ENCODE peak calls at places on chromosomes 13 and 19, in seven cellular contexts. G, M, Q, W, K, E and I are unnamed samples.

GRCh38 chr13:32947886-32948285 is 68.3 kb upstream of the KL start:
- DNase-seq in W (no peak), M (no peak), E (peak), K (no peak), G (peak), Q (no peak), I (no peak)

GRCh38 chr13:113044431-113045114 is 61.0 kb upstream of the F7 start:
- DNase-seq in M (no peak), E (no peak), K (no peak), G (no peak), Q (no peak), W (no peak), I (no peak)

GRCh38 chr13:111957913-111958450 is 109.0 kb upstream of the SOX1 start:
- DNase-seq in G (no peak), W (no peak), K (no peak), Q (no peak), E (no peak), M (no peak), I (no peak)

GRCh38 chr19:13234518-13234917 is 84.3 kb downstream of the IER2 start:
- DNase-seq in G (peak), M (no peak), E (peak), W (peak), K (no peak), Q (peak), I (peak)

GRCh38 chr13:38575427-38575826 is 111.5 kb upstream of the FREM2 start:
- DNase-seq in W (no peak), G (no peak), Q (no peak), M (no peak), K (no peak), E (peak), I (no peak)

GRCh38 chr19:6769006-6769637 is 1.9 kb upstream of the SH2D3A start:
- DNase-seq in M (peak), E (peak), K (no peak), Q (peak), G (peak), W (peak), I (peak)

GRCh38 chr13:75566658-75567057 is 17.1 kb downstream of the UCHL3 start:
- DNase-seq in G (no peak), W (no peak), E (peak), Q (no peak), K (no peak), M (peak), I (peak)

GRCh38 chr13:53821632-53822031 is 793.0 kb downstream of the OLFM4 start:
- DNase-seq in Q (no peak), E (no peak), K (no peak), W (no peak), G (no peak), M (no peak), I (no peak)

GRCh38 chr19:47094557-47095517 is 18.7 kb downstream of the ZC3H4 start:
- DNase-seq in K (no peak), E (no peak), M (no peak), Q (no peak), G (no peak), W (no peak), I (no peak)

GRCh38 chr13:28531195-28531955 is 36.4 kb upstream of the FLT1 start:
- DNase-seq in Q (no peak), G (peak), W (peak), K (peak), E (peak), M (peak), I (peak)

GRCh38 chr19:50891253-50891625 is 18.0 kb downstream of the KLK2 start:
- DNase-seq in K (no peak), Q (no peak), G (no peak), E (no peak), W (no peak), M (no peak), I (no peak)

GRCh38 chr13:106610511-106610910 is 42.6 kb upstream of the ARGLU1 start:
- DNase-seq in K (no peak), M (peak), W (no peak), Q (no peak), E (no peak), G (no peak), I (peak)

GRCh38 chr13:49265822-49266221 is 18.1 kb downstream of the CDADC1 start:
- DNase-seq in W (no peak), E (no peak), M (peak), Q (no peak), K (no peak), G (no peak), I (peak)

GRCh38 chr13:51594432-51594831 is 10.2 kb downstream of the WDFY2 start:
- DNase-seq in E (no peak), M (no peak), Q (no peak), K (no peak), G (peak), W (no peak), I (no peak)

GRCh38 chr13:42859760-42860159 is 78.4 kb downstream of the FAM216B start:
- DNase-seq in K (no peak), M (no peak), E (no peak), W (no peak), Q (no peak), G (no peak), I (no peak)

GRCh38 chr19:13781547-13781946 is 7.3 kb downstream of the C19orf53 start:
- DNase-seq in G (peak), E (peak), Q (peak), W (peak), K (peak), M (peak), I (peak)

GRCh38 chr13:19179916-19180315 is 1.7 kb downstream of the TUBA3C start:
- DNase-seq in E (no peak), K (no peak), Q (no peak), W (no peak), G (no peak), M (no peak), I (no peak)

GRCh38 chr13:20231839-20232555 is at the start of gene GJB6:
- DNase-seq in W (peak), E (peak), G (peak), Q (peak), K (peak), M (no peak), I (no peak)

GRCh38 chr13:77853701-77854100 is 64.9 kb downstream of the EDNRB start:
- DNase-seq in Q (peak), E (no peak), G (peak), W (no peak), M (no peak), K (peak), I (no peak)

GRCh38 chr13:72757792-72758535 is 23.7 kb downstream of the DIS3 start:
- DNase-seq in Q (no peak), K (no peak), G (no peak), W (no peak), M (peak), E (no peak), I (no peak)

GRCh38 chr19:35295792-35296462 is 4.0 kb downstream of the MAG start:
- DNase-seq in W (peak), Q (peak), M (no peak), E (no peak), K (no peak), G (no peak), I (no peak)

GRCh38 chr19:55456347-55456746 is 5.1 kb downstream of the ISOC2 start:
- DNase-seq in W (no peak), Q (no peak), M (no peak), E (no peak), G (no peak), K (no peak), I (no peak)

GRCh38 chr19:14366529-14366928 is 14.7 kb upstream of the ADGRE5 start:
- DNase-seq in K (no peak), Q (peak), M (peak), E (peak), G (peak), W (peak), I (peak)

GRCh38 chr19:49340069-49340864 is 5.1 kb downstream of the CD37 start:
- DNase-seq in Q (peak), G (peak), K (no peak), M (no peak), W (peak), E (peak), I (no peak)

GRCh38 chr19:3369337-3370213 is 3.2 kb downstream of the NFIC start:
- DNase-seq in W (no peak), M (peak), E (no peak), K (no peak), Q (peak), G (peak), I (peak)

DNA sequence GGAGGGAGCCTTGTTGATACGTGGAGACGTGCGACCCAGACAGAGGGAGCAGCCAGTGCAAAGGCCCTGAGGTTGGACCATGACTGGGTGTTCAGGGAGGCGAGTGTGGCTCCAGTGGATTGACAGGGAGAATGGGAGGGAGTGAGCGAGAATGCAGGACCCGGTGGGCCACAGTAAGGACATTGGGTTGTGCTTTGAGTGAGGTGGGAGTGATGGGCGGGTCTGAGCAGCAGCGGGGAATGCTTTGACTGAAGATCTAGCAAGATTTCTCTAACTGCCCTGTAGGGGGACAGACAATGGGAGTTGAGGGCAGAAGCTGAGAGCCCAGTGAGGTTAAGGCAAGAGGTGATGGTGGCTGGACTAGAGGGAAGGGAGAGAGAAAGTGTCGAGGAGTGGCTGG is 7.7 kb upstream of the NANOS2 start:
- DNase-seq in W (peak), K (no peak), M (no peak), Q (peak), G (peak), E (peak), I (peak)
- H3K18ac ChIP-seq in W (no peak), K (peak), M (no peak), Q (no peak), G (no peak), E (no peak), I (no peak)

DNA sequence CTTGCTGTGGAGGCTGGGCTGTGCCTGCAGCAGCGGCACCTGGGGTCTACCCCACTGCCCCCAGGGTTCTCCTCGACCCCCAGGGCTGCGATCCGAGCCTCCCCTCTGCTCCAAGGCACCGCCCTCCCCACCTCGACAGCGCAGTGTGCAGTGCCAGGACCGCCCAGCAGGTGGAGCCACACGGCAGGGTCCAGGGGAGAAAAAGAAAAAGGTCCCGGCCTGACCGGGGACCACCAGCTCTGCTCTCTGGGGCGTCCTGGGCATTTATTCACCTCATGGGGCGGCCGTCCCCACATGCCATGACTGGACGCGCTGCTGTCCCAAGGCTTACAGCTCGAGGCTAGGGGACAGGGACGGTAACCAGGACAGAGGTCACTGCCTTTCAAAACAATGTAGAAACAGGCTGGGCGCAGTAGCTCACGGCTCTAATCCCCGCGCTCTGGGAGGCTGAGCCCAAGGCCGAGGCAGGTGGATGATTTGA is 10.6 kb downstream of the REXO1 start:
- DNase-seq in G (peak), W (peak), K (no peak), M (no peak), Q (peak), E (peak), I (no peak)
- H3K4me2 ChIP-seq in G (no peak), W (no peak), K (no peak), M (no peak), Q (no peak), E (no peak), I (no peak)

GRCh38 chr19:17178291-17178690 is 36.9 kb upstream of the USE1 start:
- DNase-seq in Q (no peak), E (peak), W (no peak), M (no peak), G (no peak), K (no peak), I (no peak)

GRCh38 chr19:17183858-17184271 is 31.3 kb upstream of the USE1 start:
- DNase-seq in W (no peak), K (no peak), Q (no peak), E (no peak), M (no peak), G (no peak), I (no peak)

GRCh38 chr19:17184381-17184841 is 30.7 kb upstream of the USE1 start:
- DNase-seq in K (no peak), W (no peak), G (no peak), Q (no peak), E (peak), M (peak), I (peak)

GRCh38 chr19:17183271-17183757 is 31.8 kb upstream of the USE1 start:
- DNase-seq in W (no peak), K (no peak), E (no peak), M (no peak), G (peak), Q (no peak), I (no peak)

DNA sequence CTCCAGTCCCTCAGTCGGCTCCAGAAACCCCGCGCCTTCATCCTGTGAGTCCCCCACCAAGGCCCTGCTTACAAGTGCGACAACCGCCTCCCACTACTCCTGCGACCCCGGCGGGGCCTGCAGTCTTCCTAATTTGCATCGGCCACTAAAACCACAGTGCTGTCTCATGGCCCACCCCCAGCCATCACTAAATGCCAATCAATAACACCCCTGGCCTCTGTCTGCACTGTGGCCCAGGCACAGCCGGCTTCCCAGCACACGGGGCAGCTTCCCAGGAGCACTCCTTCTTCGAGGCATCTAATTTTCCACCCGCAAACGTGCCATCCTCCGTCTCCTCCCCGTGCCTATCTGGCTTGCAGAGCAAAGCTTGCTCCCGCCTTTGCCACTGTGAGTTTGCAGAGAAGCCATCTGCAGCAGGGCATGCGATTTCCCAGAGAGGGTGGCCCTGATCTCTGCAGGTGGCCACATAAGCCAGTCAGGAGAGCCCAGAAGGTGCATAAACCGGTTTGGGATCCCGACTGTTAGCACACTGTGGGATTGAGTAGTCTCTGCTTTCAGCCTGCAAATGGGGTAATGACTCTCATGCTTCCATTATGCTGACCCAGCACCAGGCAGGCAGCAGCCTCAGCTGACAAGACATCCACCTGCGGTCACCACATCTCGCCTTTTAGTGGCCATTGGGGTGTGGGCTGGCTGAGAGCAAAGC is 34.0 kb upstream of the USE1 start:
- DNase-seq in G (peak), W (peak), K (no peak), Q (peak), E (no peak), M (no peak), I (no peak)
- H3K18ac ChIP-seq in G (no peak), W (no peak), K (no peak), Q (peak), E (no peak), M (no peak), I (no peak)

GRCh38 chr19:33306853-33307792 is 4.8 kb upstream of the CEBPA start:
- DNase-seq in K (no peak), E (no peak), W (no peak), M (no peak), G (no peak), Q (no peak), I (no peak)

GRCh38 chr19:33306191-33306590 is 3.9 kb upstream of the CEBPA start:
- DNase-seq in M (no peak), W (no peak), Q (peak), E (no peak), G (no peak), K (no peak), I (no peak)

GRCh38 chr19:33303791-33304759 is 1.7 kb upstream of the CEBPA start:
- DNase-seq in G (no peak), K (no peak), E (peak), W (no peak), Q (peak), M (no peak), I (no peak)

GRCh38 chr19:33302974-33303790 is 848 bp upstream of the CEBPA start:
- DNase-seq in K (no peak), W (peak), E (peak), M (peak), Q (peak), G (peak), I (peak)

GRCh38 chr19:33304760-33305647 is 2.7 kb upstream of the CEBPA start:
- DNase-seq in W (no peak), E (peak), G (peak), M (no peak), K (no peak), Q (peak), I (no peak)
- H3K4me2 ChIP-seq in W (peak), E (no peak), G (no peak), M (no peak), K (no peak), Q (no peak), I (no peak)